ENCODE peak calls at places on chromosomes 1 and 21, in nine cellular contexts. E is stimulated activated CD8-positive, alpha-beta memory T cell treated with anti-CD3 and anti-CD28 coated beads, Interleukin-4, amount 100 ng/mL, for 4 hours; M is left ventricle myocardium inferior; D is fibroblast of lung; S is GM10248; X is occipital lobe; P is IMR-90; U is lower leg skin; V is adipocyte. B is an unnamed sample.

GRCh38 chr1:92755541-92756351 is 29.2 kb downstream of the EVI5 start:
- DNase-seq in E (no peak), M (peak; percentile 80), D (peak; percentile 78), S (no peak), X (peak; percentile 38), P (peak; percentile 72), U (no peak), V (no peak), B (no peak)

GRCh38 chr1:96845464-96845863 is 123.9 kb downstream of the PTBP2 start:
- DNase-seq in E (no peak), M (no peak), D (no peak), S (peak; percentile 44), X (no peak), P (no peak), U (no peak), V (no peak), B (no peak)

GRCh38 chr1:10074855-10075418 is 42.2 kb downstream of the UBE4B start:
- DNase-seq in E (no peak), M (no peak), D (peak; percentile 33), S (no peak), X (no peak), P (peak; percentile 18), U (no peak), V (peak; percentile 29), B (no peak)

GRCh38 chr1:27622828-27623227 is 12.2 kb downstream of the FGR start:
- DNase-seq in E (no peak), M (no peak), D (no peak), S (no peak), X (no peak), P (no peak), U (no peak), V (no peak), B (no peak)

GRCh38 chr1:32828341-32828740 is 10.9 kb downstream of the S100PBP start:
- DNase-seq in E (no peak), M (no peak), D (peak; percentile 11), S (no peak), X (no peak), P (peak; percentile 28), U (no peak), V (peak; percentile 26), B (no peak)

GRCh38 chr21:37407719-37408455 is 41.3 kb downstream of the DYRK1A start:
- DNase-seq in E (no peak), M (no peak), D (peak; percentile 66), S (peak; percentile 17), X (no peak), P (peak; percentile 63), U (no peak), V (peak; percentile 51), B (peak; percentile 14)

GRCh38 chr1:84774674-84775548 is 84.7 kb upstream of the SSX2IP start:
- DNase-seq in E (no peak), M (no peak), D (no peak), S (no peak), X (no peak), P (no peak), U (no peak), V (no peak), B (no peak)

GRCh38 chr1:19074902-19075721 is 118.6 kb upstream of the IFFO2 start:
- DNase-seq in E (no peak), M (no peak), D (peak; percentile 53), S (no peak), X (no peak), P (no peak), U (peak; percentile 50), V (no peak), B (no peak)

GRCh38 chr1:68373173-68373572 is 76.6 kb downstream of the RPE65 start:
- DNase-seq in E (no peak), M (no peak), D (no peak), S (no peak), X (no peak), P (no peak), U (no peak), V (no peak), B (no peak)

GRCh38 chr1:21901986-21902377 is 35.1 kb downstream of the HSPG2 start:
- DNase-seq in E (no peak), M (no peak), D (no peak), S (no peak), X (no peak), P (no peak), U (no peak), V (no peak), B (no peak)

GRCh38 chr21:35020446-35020845 is 28.7 kb downstream of the RUNX1 start:
- DNase-seq in E (no peak), M (no peak), D (no peak), S (no peak), X (no peak), P (no peak), U (no peak), V (no peak), B (no peak)

GRCh38 chr1:189211742-189212141 is 1265.9 kb downstream of the BRINP3 start:
- DNase-seq in E (no peak), M (no peak), D (peak; percentile 68), S (no peak), X (no peak), P (peak; percentile 69), U (no peak), V (peak; percentile 55), B (no peak)

GRCh38 chr21:31008355-31008754 is 29.9 kb downstream of the KRTAP19-8 start:
- DNase-seq in E (no peak), M (no peak), D (no peak), S (no peak), X (no peak), P (no peak), U (no peak), V (no peak), B (no peak)

GRCh38 chr1:65278344-65279091 is 30.8 kb upstream of the DNAJC6 start:
- DNase-seq in E (no peak), M (no peak), D (no peak), S (no peak), X (no peak), P (no peak), U (no peak), V (peak; percentile 15), B (no peak)

GRCh38 chr1:226681652-226682493 is 57.2 kb downstream of the ITPKB start:
- DNase-seq in E (no peak), M (no peak), D (no peak), S (no peak), X (no peak), P (no peak), U (no peak), V (no peak), B (no peak)

GRCh38 chr21:44534688-44535087 is 5.3 kb downstream of the KRTAP10-1 start:
- DNase-seq in E (no peak), M (no peak), D (no peak), S (no peak), X (no peak), P (no peak), U (no peak), V (no peak), B (no peak)

GRCh38 chr21:45330075-45330781 is 42.5 kb upstream of the POFUT2 start:
- DNase-seq in E (no peak), M (peak; percentile 12), D (peak; percentile 85), S (no peak), X (no peak), P (peak; percentile 88), U (no peak), V (peak; percentile 86), B (no peak)

GRCh38 chr1:227841141-227841540 is 25.7 kb downstream of the PRSS38 start:
- DNase-seq in E (no peak), M (no peak), D (no peak), S (no peak), X (no peak), P (no peak), U (no peak), V (no peak), B (no peak)

GRCh38 chr1:202691846-202692245 is 18.4 kb downstream of the SYT2 start:
- DNase-seq in E (no peak), M (no peak), D (no peak), S (no peak), X (no peak), P (no peak), U (no peak), V (no peak), B (no peak)

GRCh38 chr1:45442272-45442671 is 48.7 kb downstream of the TESK2 start:
- DNase-seq in E (no peak), M (no peak), D (peak; percentile 84), S (no peak), X (no peak), P (peak; percentile 85), U (no peak), V (peak; percentile 51), B (peak; percentile 91)

GRCh38 chr21:17763286-17764037 is 55.7 kb downstream of the C21orf91 start:
- DNase-seq in E (no peak), M (no peak), D (no peak), S (no peak), X (no peak), P (no peak), U (peak; percentile 75), V (no peak), B (no peak)

GRCh38 chr1:26799479-26800133 is 11.9 kb downstream of the PIGV start:
- DNase-seq in E (no peak), M (peak; percentile 78), D (peak; percentile 84), S (no peak), X (peak; percentile 55), P (peak; percentile 81), U (no peak), V (peak; percentile 74), B (no peak)

GRCh38 chr1:9121891-9122409 is 7.0 kb downstream of the GPR157 start:
- DNase-seq in E (no peak), M (no peak), D (no peak), S (peak; percentile 78), X (no peak), P (no peak), U (no peak), V (no peak), B (no peak)

GRCh38 chr1:9292361-9293240 is at the start of gene SPSB1:
- DNase-seq in E (no peak), M (peak; percentile 67), D (peak; percentile 77), S (peak; percentile 81), X (peak; percentile 60), P (peak; percentile 78), U (peak; percentile 60), V (peak; percentile 91), B (no peak)

GRCh38 chr21:23968008-23968407 is 1639.3 kb downstream of the MRPL39 start:
- DNase-seq in E (no peak), M (no peak), D (no peak), S (no peak), X (no peak), P (no peak), U (no peak), V (no peak), B (no peak)

GRCh38 chr21:25953196-25953595 is 217.4 kb downstream of the APP start:
- DNase-seq in E (no peak), M (no peak), D (no peak), S (no peak), X (no peak), P (no peak), U (no peak), V (no peak), B (no peak)

GRCh38 chr1:15418811-15419515 is 9.3 kb downstream of the EFHD2 start:
- DNase-seq in E (no peak), M (no peak), D (peak; percentile 60), S (no peak), X (no peak), P (no peak), U (no peak), V (no peak), B (no peak)

GRCh38 chr1:85282424-85282823 is 6.0 kb upstream of the BCL10 start:
- DNase-seq in E (no peak), M (no peak), D (no peak), S (no peak), X (no peak), P (no peak), U (no peak), V (no peak), B (no peak)

GRCh38 chr1:107551491-107551890 is 410.7 kb downstream of the NTNG1 start:
- DNase-seq in E (no peak), M (no peak), D (peak; percentile 46), S (no peak), X (no peak), P (no peak), U (no peak), V (no peak), B (no peak)

GRCh38 chr1:195065437-195065836 is 1542.8 kb downstream of the KCNT2 start:
- DNase-seq in E (no peak), M (no peak), D (no peak), S (no peak), X (no peak), P (no peak), U (no peak), V (no peak), B (no peak)

GRCh38 chr1:186304982-186305949 is 69.8 kb downstream of the TPR start:
- DNase-seq in E (no peak), M (no peak), D (peak; percentile 19), S (peak; percentile 41), X (no peak), P (peak; percentile 13), U (no peak), V (peak; percentile 60), B (peak; percentile 16)